ENCODE peak calls at places on chromosomes 11 and 22, in four cellular contexts. G, W, I and P are unnamed samples. For H3K4me1, the result is how much of the 10 kb centered on the place peaks cover.

GRCh38 chr11:74739546-74740270 is 8.5 kb upstream of the CHRDL2 start:
- DNase-seq in G (peak), W (peak), I (peak), P (peak)

GRCh38 chr11:115501895-115502589 is 2.2 kb downstream of the CADM1 start:
- DNase-seq in G (peak), W (no peak), I (no peak), P (peak)

GRCh38 chr11:120526241-120526640 is 14.7 kb downstream of the GRIK4 start:
- DNase-seq in G (no peak), W (no peak), I (no peak), P (no peak)

GRCh38 chr22:17167486-17167885 is 8.4 kb upstream of the HDHD5 start:
- DNase-seq in G (no peak), W (no peak), I (no peak), P (no peak)

GRCh38 chr11:65934014-65934413 is 11.3 kb upstream of the TSGA10IP start:
- DNase-seq in G (no peak), W (peak), I (no peak), P (no peak)

GRCh38 chr11:126140932-126141291 is 70.5 kb downstream of the RPUSD4 start:
- DNase-seq in G (peak), W (no peak), I (peak), P (peak)

GRCh38 chr22:19085233-19086043 is 36.8 kb downstream of the DGCR2 start:
- DNase-seq in G (peak), W (peak), I (peak), P (no peak)

GRCh38 chr22:33404723-33405122 is 346.5 kb upstream of the SYN3 start:
- DNase-seq in G (peak), W (no peak), I (no peak), P (no peak)

GRCh38 chr22:43789452-43789851 is 22.7 kb downstream of the EFCAB6 start:
- DNase-seq in G (peak), W (no peak), I (peak), P (peak)

GRCh38 chr11:119759324-119759723 is 30.3 kb upstream of the NECTIN1 start:
- DNase-seq in G (peak), W (peak), I (peak), P (peak)

GRCh38 chr11:22677153-22677890 is 10.9 kb downstream of the GAS2 start:
- DNase-seq in G (no peak), W (no peak), I (no peak), P (no peak)

GRCh38 chr11:26493616-26494015 is 78.4 kb downstream of the MUC15 start:
- DNase-seq in G (no peak), W (no peak), I (no peak), P (no peak)

DNA sequence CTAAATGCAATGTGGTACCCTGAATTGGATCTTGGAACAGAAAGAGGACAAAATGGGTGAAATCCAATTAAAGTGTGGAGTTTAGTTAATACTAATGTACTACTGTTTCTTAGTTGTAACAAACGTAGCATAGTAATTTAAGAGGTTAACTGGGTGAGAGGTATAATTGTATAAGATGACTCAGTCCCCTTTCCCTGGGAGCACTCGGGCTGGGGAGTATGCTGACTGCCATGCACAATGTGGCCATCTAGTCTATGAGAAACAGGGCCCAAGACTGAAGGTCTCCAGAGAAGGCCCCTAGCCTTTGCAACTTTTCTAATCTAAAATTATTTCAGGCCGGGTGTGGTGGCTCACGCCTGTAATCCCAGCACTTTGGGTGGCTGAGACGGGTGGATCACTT is 29.6 kb upstream of the FCHSD2 start:
- DNase-seq in G (no peak), W (no peak), I (peak), P (no peak)
- H3K4me1 ChIP-seq in G (under half), W (under half), I (under half), P (under half)

GRCh38 chr11:72676874-72677341 is 2.7 kb upstream of the PDE2A start:
- DNase-seq in G (peak), W (peak), I (peak), P (peak)
- TF ChIP-seq EZH2 in G (no peak), W (no peak), I (no peak), P (peak)

GRCh38 chr11:123231777-123232176 is 36.7 kb upstream of the CLMP start:
- DNase-seq in G (no peak), W (no peak), I (peak), P (no peak)
- H3K27ac ChIP-seq in G (peak), W (no peak), I (peak), P (no peak)

DNA sequence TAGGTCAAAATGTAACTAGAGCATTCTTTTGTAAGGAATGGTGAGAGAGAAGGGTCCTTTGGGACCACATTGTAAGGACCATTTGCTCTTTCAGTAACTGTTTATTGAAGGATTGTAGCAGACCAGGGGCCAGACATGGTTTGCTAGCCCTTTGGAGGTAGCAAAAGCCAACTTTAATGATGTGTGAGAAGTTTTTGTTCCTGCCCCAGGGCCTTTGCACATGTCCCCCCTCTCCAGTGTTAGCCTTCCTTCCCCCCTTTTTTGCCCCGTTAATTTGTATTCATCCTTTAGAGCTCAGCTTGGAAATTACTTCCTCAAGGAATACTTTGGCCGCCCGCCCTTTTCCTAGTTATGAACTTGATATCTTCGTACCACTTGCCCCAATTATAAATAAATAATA is 9.0 kb downstream of the LIMK2 start:
- DNase-seq in G (no peak), W (no peak), I (no peak), P (no peak)
- H3K4me1 ChIP-seq in G (under half), W (under half), I (under half), P (under half)

GRCh38 chr11:1869427-1870325 is 16.8 kb downstream of the LSP1 start:
- DNase-seq in G (no peak), W (peak), I (peak), P (no peak)

GRCh38 chr11:1871531-1871930 is 18.6 kb downstream of the LSP1 start:
- DNase-seq in G (no peak), W (no peak), I (no peak), P (no peak)

GRCh38 chr11:1872267-1872985 is 19.3 kb downstream of the PRR33 start:
- DNase-seq in G (no peak), W (no peak), I (no peak), P (no peak)

GRCh38 chr11:1870326-1870696 is 17.4 kb downstream of the LSP1 start:
- DNase-seq in G (no peak), W (no peak), I (no peak), P (no peak)

GRCh38 chr11:1870721-1871466 is 18.0 kb downstream of the LSP1 start:
- DNase-seq in G (no peak), W (no peak), I (peak), P (no peak)
- TF ChIP-seq EZH2 in G (no peak), W (no peak), I (peak), P (no peak)